ENCODE peak calls at places on chromosomes 1 and 21, in seven cellular contexts. P is astrocyte of the cerebellum, G is fibroblast of lung, N is brain microvascular endothelial cell, K is BE2C, M is HL-60, U is upper lobe of right lung. X is an unnamed sample.

GRCh38 chr1:29646161-29646775 is 409.9 kb downstream of the PTPRU start:
- DNase-seq in P (no peak), G (no peak), N (no peak), K (no peak), M (no peak), U (no peak), X (no peak)

GRCh38 chr1:226677121-226678020 is 61.7 kb downstream of the ITPKB start:
- DNase-seq in P (peak; percentile 70), G (peak; percentile 67), N (peak; percentile 43), K (no peak), M (no peak), U (no peak), X (no peak)

GRCh38 chr21:42635848-42636534 is 17.4 kb upstream of the PDE9A start:
- DNase-seq in P (no peak), G (no peak), N (no peak), K (no peak), M (no peak), U (peak; percentile 17), X (no peak)

GRCh38 chr1:107669996-107670395 is 295.0 kb downstream of the VAV3 start:
- DNase-seq in P (no peak), G (peak; percentile 44), N (no peak), K (peak; percentile 44), M (no peak), U (no peak), X (no peak)

GRCh38 chr1:225882008-225882698 is at the start of gene TMEM63A:
- DNase-seq in P (peak; percentile 48), G (peak; percentile 85), N (peak; percentile 76), K (peak; percentile 82), M (peak; percentile 69), U (peak; percentile 97), X (no peak)

GRCh38 chr1:233281711-233282581 is 13.6 kb downstream of the PCNX2 start:
- DNase-seq in P (peak; percentile 85), G (peak; percentile 51), N (peak; percentile 70), K (no peak), M (no peak), U (no peak), X (no peak)

GRCh38 chr1:10168912-10169514 is 41.4 kb upstream of the KIF1B start:
- DNase-seq in P (no peak), G (no peak), N (no peak), K (no peak), M (no peak), U (no peak), X (no peak)

GRCh38 chr1:153663211-153663610 is 4.7 kb downstream of the SNAPIN start:
- DNase-seq in P (no peak), G (peak; percentile 60), N (peak; percentile 51), K (no peak), M (no peak), U (peak; percentile 39), X (no peak)

GRCh38 chr21:31397939-31398338 is 53.9 kb upstream of the TIAM1 start:
- DNase-seq in P (no peak), G (no peak), N (no peak), K (no peak), M (no peak), U (no peak), X (no peak)

DNA sequence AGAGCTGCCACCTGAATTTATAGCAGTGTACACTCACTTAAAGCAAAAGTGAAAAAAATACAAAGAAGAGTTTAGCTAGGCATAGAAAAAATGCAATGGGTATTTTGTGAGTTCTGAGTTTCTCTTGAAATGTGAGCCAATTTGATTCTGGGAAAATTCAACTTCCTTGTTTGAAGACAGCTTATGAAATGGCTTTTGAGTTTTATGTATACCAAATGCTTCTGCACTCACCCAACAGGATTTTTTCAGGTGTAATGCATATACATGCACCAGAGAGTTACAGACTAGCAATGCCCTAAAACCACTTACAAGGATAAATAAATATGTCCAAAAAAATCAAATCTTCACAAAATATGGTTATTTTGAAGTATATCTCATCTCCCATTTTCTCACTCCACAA is 17.8 kb upstream of the CLIC6 start:
- DNase-seq in P (no peak), G (no peak), N (no peak), K (no peak), M (no peak), U (no peak), X (no peak)
- H3K4me3 ChIP-seq in P (no peak overlapping the region), G (no peak overlapping the region), N (no peak overlapping the region), K (no peak overlapping the region), M (no peak overlapping the region), U (no peak overlapping the region), X (no peak overlapping the region)

DNA sequence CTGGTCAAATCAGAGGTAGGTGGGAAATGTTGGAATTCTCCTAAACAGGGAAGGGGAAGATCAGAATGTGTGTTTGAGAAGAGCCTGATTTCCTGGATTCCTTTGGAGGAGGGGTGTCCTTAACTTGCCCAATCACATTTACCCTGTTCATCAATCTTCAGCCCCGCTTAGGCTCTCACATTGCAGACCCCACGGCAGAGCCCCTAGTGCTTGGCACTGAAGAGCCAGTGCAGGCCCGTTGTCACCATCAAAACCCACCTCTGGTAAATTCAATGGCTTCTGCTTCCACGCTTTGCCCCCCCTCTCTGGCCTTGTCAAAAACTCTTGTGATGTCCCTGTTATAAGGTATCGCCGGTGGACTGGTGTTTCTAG is 2.3 kb downstream of the AGPAT3 start:
- DNase-seq in P (no peak), G (no peak), N (no peak), K (no peak), M (no peak), U (no peak), X (no peak)
- H3K4me3 ChIP-seq in P (no peak overlapping the region), G (no peak overlapping the region), N (no peak overlapping the region), K (no peak overlapping the region), M (no peak overlapping the region), U (peak overlapping the region; percentile 74), X (no peak overlapping the region)

DNA sequence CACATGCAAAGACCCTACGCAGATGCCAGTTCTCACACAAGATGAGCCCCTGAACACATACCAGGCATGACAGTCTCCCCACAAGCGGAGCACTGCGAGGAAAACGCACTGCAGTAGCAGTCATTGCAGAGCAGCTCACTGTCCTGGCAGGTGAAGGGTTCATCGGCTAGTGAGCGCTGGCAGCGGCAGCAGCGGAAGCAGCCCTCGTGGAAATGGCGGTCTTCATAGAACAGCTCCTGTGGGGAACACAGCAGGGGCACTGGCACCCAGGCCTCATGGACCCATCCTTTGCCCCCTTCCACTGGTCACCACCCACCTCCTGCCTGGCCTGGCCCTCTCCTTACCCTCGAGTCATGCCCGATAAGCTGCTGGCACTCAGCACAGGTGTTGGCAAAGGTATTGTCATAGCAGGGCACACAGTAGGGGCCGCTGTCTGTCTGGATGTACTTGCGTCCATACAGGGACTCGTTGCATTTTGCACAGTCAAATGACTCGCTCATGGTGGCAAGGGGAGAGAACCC is 6.3 kb downstream of the FHL3 start:
- DNase-seq in P (no peak), G (no peak), N (no peak), K (no peak), M (no peak), U (no peak), X (no peak)
- H3K4me3 ChIP-seq in P (no peak overlapping the region), G (no peak overlapping the region), N (no peak overlapping the region), K (no peak overlapping the region), M (no peak overlapping the region), U (no peak overlapping the region), X (no peak overlapping the region)

GRCh38 chr1:243268284-243268653 is 12.4 kb downstream of the SDCCAG8 start:
- DNase-seq in P (peak; percentile 61), G (peak; percentile 93), N (peak; percentile 83), K (no peak), M (no peak), U (no peak), X (no peak)

GRCh38 chr1:243271990-243272389 is 16.1 kb downstream of the SDCCAG8 start:
- DNase-seq in P (no peak), G (no peak), N (no peak), K (no peak), M (no peak), U (no peak), X (no peak)

GRCh38 chr1:243268751-243269460 is 13.1 kb downstream of the SDCCAG8 start:
- DNase-seq in P (no peak), G (no peak), N (peak; percentile 52), K (no peak), M (no peak), U (no peak), X (no peak)

GRCh38 chr1:243269461-243269801 is 13.6 kb downstream of the SDCCAG8 start:
- DNase-seq in P (no peak), G (no peak), N (peak; percentile 56), K (no peak), M (no peak), U (no peak), X (no peak)

DNA sequence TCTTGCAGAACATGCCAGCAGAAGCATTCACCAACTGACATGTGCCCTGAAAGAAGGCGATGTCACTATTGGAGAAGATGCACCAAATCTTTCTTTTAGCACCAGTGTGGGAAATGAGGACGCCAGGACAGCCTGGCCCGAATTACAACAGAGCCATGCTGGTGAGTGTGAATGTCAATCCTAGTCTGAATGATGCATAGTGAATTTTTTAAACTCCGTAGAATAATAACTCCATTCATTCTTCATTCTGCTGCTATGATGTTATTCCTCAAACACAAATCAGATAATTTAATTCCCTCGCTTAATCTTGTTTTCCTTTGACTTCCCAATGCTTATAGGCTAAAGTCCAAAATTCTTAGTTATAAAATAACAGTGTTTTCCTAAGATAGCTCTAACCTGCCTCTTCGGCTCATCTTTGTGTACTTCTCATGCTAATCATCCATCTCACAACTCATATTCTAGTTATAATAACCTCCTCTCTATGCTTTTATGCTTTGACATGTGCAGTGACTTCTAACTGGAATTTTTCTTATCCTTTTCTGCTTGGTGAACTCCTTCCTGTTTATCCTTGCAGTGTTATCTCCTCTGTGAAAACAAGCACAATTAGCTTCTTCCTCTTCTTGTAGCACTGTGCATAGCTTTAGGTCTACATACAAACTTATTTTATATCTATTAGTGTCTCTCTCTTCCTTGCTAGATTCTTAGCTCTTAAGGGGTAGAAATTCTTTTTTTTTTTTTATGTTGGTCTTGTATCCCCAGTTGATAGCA is 14.4 kb downstream of the SDCCAG8 start:
- DNase-seq in P (no peak), G (no peak), N (no peak), K (no peak), M (no peak), U (no peak), X (no peak)
- H3K4me3 ChIP-seq in P (no peak overlapping the region), G (no peak overlapping the region), N (no peak overlapping the region), K (no peak overlapping the region), M (no peak overlapping the region), U (no peak overlapping the region), X (no peak overlapping the region)